ENCODE peak calls at places on chromosomes 13 and 19, in seven cellular contexts. One of them, this sample, is unnamed.

GRCh38 chr19:16207063-16207462 is 9.4 kb downstream of the AP1M1 start:
- DNase-seq in EL: no peak
- DNase-seq in T-helper 17 cell: no peak
- DNase-seq in epithelial cell of esophagus: no peak
- DNase-seq in naive thymus-derived CD8-positive, alpha-beta T cell: no peak
- DNase-seq in ovary: no peak
- DNase-seq in hepatic stellate cell: no peak
- DNase-seq in this sample: no peak

GRCh38 chr13:108435393-108436149 is 166.1 kb downstream of the TNFSF13B start:
- DNase-seq in EL: no peak
- DNase-seq in T-helper 17 cell: no peak
- DNase-seq in epithelial cell of esophagus: no peak
- DNase-seq in naive thymus-derived CD8-positive, alpha-beta T cell: no peak
- DNase-seq in ovary: no peak
- DNase-seq in hepatic stellate cell: no peak
- DNase-seq in this sample: no peak

GRCh38 chr13:21389124-21389523 is 70.0 kb downstream of the ZDHHC20 start:
- DNase-seq in EL: no peak
- DNase-seq in T-helper 17 cell: no peak
- DNase-seq in epithelial cell of esophagus: no peak
- DNase-seq in naive thymus-derived CD8-positive, alpha-beta T cell: no peak
- DNase-seq in ovary: no peak
- DNase-seq in hepatic stellate cell: no peak
- DNase-seq in this sample: no peak

GRCh38 chr13:20776751-20777150 is 3.0 kb upstream of the EEF1AKMT1 start:
- DNase-seq in EL: no peak
- DNase-seq in T-helper 17 cell: no peak
- DNase-seq in epithelial cell of esophagus: no peak
- DNase-seq in naive thymus-derived CD8-positive, alpha-beta T cell: no peak
- DNase-seq in ovary: no peak
- DNase-seq in hepatic stellate cell: no peak
- DNase-seq in this sample: no peak

GRCh38 chr19:15702590-15702930 is 25.3 kb upstream of the OR10H2 start:
- DNase-seq in EL: peak
- DNase-seq in T-helper 17 cell: no peak
- DNase-seq in epithelial cell of esophagus: peak
- DNase-seq in naive thymus-derived CD8-positive, alpha-beta T cell: no peak
- DNase-seq in ovary: peak
- DNase-seq in hepatic stellate cell: no peak
- DNase-seq in this sample: no peak

GRCh38 chr19:3041302-3041701 is 12.2 kb upstream of the TLE2 start:
- DNase-seq in EL: no peak
- DNase-seq in T-helper 17 cell: no peak
- DNase-seq in epithelial cell of esophagus: no peak
- DNase-seq in naive thymus-derived CD8-positive, alpha-beta T cell: no peak
- DNase-seq in ovary: no peak
- DNase-seq in hepatic stellate cell: no peak
- DNase-seq in this sample: no peak

GRCh38 chr13:112132619-112133018 is 65.7 kb downstream of the SOX1 start:
- DNase-seq in EL: no peak
- DNase-seq in T-helper 17 cell: no peak
- DNase-seq in epithelial cell of esophagus: no peak
- DNase-seq in naive thymus-derived CD8-positive, alpha-beta T cell: no peak
- DNase-seq in ovary: no peak
- DNase-seq in hepatic stellate cell: no peak
- DNase-seq in this sample: no peak

GRCh38 chr19:55647732-55648656 is at the start of gene CCDC106:
- DNase-seq in EL: peak
- DNase-seq in T-helper 17 cell: no peak
- DNase-seq in epithelial cell of esophagus: peak
- DNase-seq in naive thymus-derived CD8-positive, alpha-beta T cell: peak
- DNase-seq in ovary: peak
- DNase-seq in hepatic stellate cell: peak
- DNase-seq in this sample: no peak

GRCh38 chr13:24215732-24216131 is 55.2 kb downstream of the SPATA13 start:
- DNase-seq in EL: peak
- DNase-seq in T-helper 17 cell: no peak
- DNase-seq in epithelial cell of esophagus: peak
- DNase-seq in naive thymus-derived CD8-positive, alpha-beta T cell: no peak
- DNase-seq in ovary: peak
- DNase-seq in hepatic stellate cell: no peak
- DNase-seq in this sample: no peak

GRCh38 chr19:20247016-20247683 is 80.1 kb downstream of the ZNF486 start:
- DNase-seq in EL: peak
- DNase-seq in T-helper 17 cell: no peak
- DNase-seq in epithelial cell of esophagus: peak
- DNase-seq in naive thymus-derived CD8-positive, alpha-beta T cell: no peak
- DNase-seq in ovary: peak
- DNase-seq in hepatic stellate cell: peak
- DNase-seq in this sample: peak

GRCh38 chr19:13476071-13476470 is 30.2 kb downstream of the CACNA1A start:
- DNase-seq in EL: no peak
- DNase-seq in T-helper 17 cell: no peak
- DNase-seq in epithelial cell of esophagus: no peak
- DNase-seq in naive thymus-derived CD8-positive, alpha-beta T cell: no peak
- DNase-seq in ovary: no peak
- DNase-seq in hepatic stellate cell: no peak
- DNase-seq in this sample: no peak

GRCh38 chr13:61146158-61146557 is 269.5 kb downstream of the PCDH20 start:
- DNase-seq in EL: no peak
- DNase-seq in T-helper 17 cell: no peak
- DNase-seq in epithelial cell of esophagus: no peak
- DNase-seq in naive thymus-derived CD8-positive, alpha-beta T cell: no peak
- DNase-seq in ovary: no peak
- DNase-seq in hepatic stellate cell: no peak
- DNase-seq in this sample: no peak

GRCh38 chr13:21825186-21825585 is 154.3 kb downstream of the FGF9 start:
- DNase-seq in EL: no peak
- DNase-seq in T-helper 17 cell: no peak
- DNase-seq in epithelial cell of esophagus: no peak
- DNase-seq in naive thymus-derived CD8-positive, alpha-beta T cell: no peak
- DNase-seq in ovary: no peak
- DNase-seq in hepatic stellate cell: no peak
- DNase-seq in this sample: no peak

GRCh38 chr13:22758245-22758644 is 422.5 kb upstream of the SGCG start:
- DNase-seq in EL: no peak
- DNase-seq in T-helper 17 cell: no peak
- DNase-seq in epithelial cell of esophagus: no peak
- DNase-seq in naive thymus-derived CD8-positive, alpha-beta T cell: no peak
- DNase-seq in ovary: no peak
- DNase-seq in hepatic stellate cell: no peak
- DNase-seq in this sample: no peak

GRCh38 chr19:54469496-54469934 is 3.6 kb downstream of the CDC42EP5 start:
- DNase-seq in EL: no peak
- DNase-seq in T-helper 17 cell: no peak
- DNase-seq in epithelial cell of esophagus: peak
- DNase-seq in naive thymus-derived CD8-positive, alpha-beta T cell: no peak
- DNase-seq in ovary: peak
- DNase-seq in hepatic stellate cell: no peak
- DNase-seq in this sample: no peak

GRCh38 chr19:14107581-14108461 is 9.7 kb downstream of the PRKACA start:
- DNase-seq in EL: no peak
- DNase-seq in T-helper 17 cell: no peak
- DNase-seq in epithelial cell of esophagus: no peak
- DNase-seq in naive thymus-derived CD8-positive, alpha-beta T cell: no peak
- DNase-seq in ovary: peak
- DNase-seq in hepatic stellate cell: peak
- DNase-seq in this sample: no peak

GRCh38 chr13:106306748-106307277 is 228.6 kb downstream of the EFNB2 start:
- DNase-seq in EL: no peak
- DNase-seq in T-helper 17 cell: no peak
- DNase-seq in epithelial cell of esophagus: no peak
- DNase-seq in naive thymus-derived CD8-positive, alpha-beta T cell: no peak
- DNase-seq in ovary: no peak
- DNase-seq in hepatic stellate cell: no peak
- DNase-seq in this sample: no peak

GRCh38 chr19:34490141-34490766 is 8.7 kb downstream of the WTIP start:
- DNase-seq in EL: no peak
- DNase-seq in T-helper 17 cell: no peak
- DNase-seq in epithelial cell of esophagus: no peak
- DNase-seq in naive thymus-derived CD8-positive, alpha-beta T cell: no peak
- DNase-seq in ovary: no peak
- DNase-seq in hepatic stellate cell: no peak
- DNase-seq in this sample: no peak

GRCh38 chr13:95902736-95903135 is 150.5 kb downstream of the UGGT2 start:
- DNase-seq in EL: no peak
- DNase-seq in T-helper 17 cell: no peak
- DNase-seq in epithelial cell of esophagus: no peak
- DNase-seq in naive thymus-derived CD8-positive, alpha-beta T cell: no peak
- DNase-seq in ovary: no peak
- DNase-seq in hepatic stellate cell: no peak
- DNase-seq in this sample: no peak

GRCh38 chr13:113073942-113074341 is 31.6 kb upstream of the F7 start:
- DNase-seq in EL: no peak
- DNase-seq in T-helper 17 cell: no peak
- DNase-seq in epithelial cell of esophagus: no peak
- DNase-seq in naive thymus-derived CD8-positive, alpha-beta T cell: no peak
- DNase-seq in ovary: no peak
- DNase-seq in hepatic stellate cell: no peak
- DNase-seq in this sample: no peak

GRCh38 chr13:110630566-110631119 is 15.3 kb downstream of the NAXD start:
- DNase-seq in EL: no peak
- DNase-seq in T-helper 17 cell: no peak
- DNase-seq in epithelial cell of esophagus: no peak
- DNase-seq in naive thymus-derived CD8-positive, alpha-beta T cell: no peak
- DNase-seq in ovary: no peak
- DNase-seq in hepatic stellate cell: no peak
- DNase-seq in this sample: no peak

GRCh38 chr13:30113983-30114491 is 193.3 kb downstream of the KATNAL1 start:
- DNase-seq in EL: no peak
- DNase-seq in T-helper 17 cell: no peak
- DNase-seq in epithelial cell of esophagus: no peak
- DNase-seq in naive thymus-derived CD8-positive, alpha-beta T cell: no peak
- DNase-seq in ovary: no peak
- DNase-seq in hepatic stellate cell: no peak
- DNase-seq in this sample: no peak

GRCh38 chr19:32166238-32166637 is 179.2 kb upstream of the ZNF507 start:
- DNase-seq in EL: no peak
- DNase-seq in T-helper 17 cell: no peak
- DNase-seq in epithelial cell of esophagus: no peak
- DNase-seq in naive thymus-derived CD8-positive, alpha-beta T cell: no peak
- DNase-seq in ovary: no peak
- DNase-seq in hepatic stellate cell: no peak
- DNase-seq in this sample: no peak

GRCh38 chr13:19604306-19604705 is 29.2 kb upstream of the MPHOSPH8 start:
- DNase-seq in EL: no peak
- DNase-seq in T-helper 17 cell: no peak
- DNase-seq in epithelial cell of esophagus: no peak
- DNase-seq in naive thymus-derived CD8-positive, alpha-beta T cell: no peak
- DNase-seq in ovary: no peak
- DNase-seq in hepatic stellate cell: no peak
- DNase-seq in this sample: no peak

GRCh38 chr19:7122701-7123100 is 53.2 kb downstream of the ZNF557 start:
- DNase-seq in EL: no peak
- DNase-seq in T-helper 17 cell: no peak
- DNase-seq in epithelial cell of esophagus: no peak
- DNase-seq in naive thymus-derived CD8-positive, alpha-beta T cell: no peak
- DNase-seq in ovary: no peak
- DNase-seq in hepatic stellate cell: no peak
- DNase-seq in this sample: no peak

GRCh38 chr13:46605089-46605488 is 52.1 kb downstream of the LRCH1 start:
- DNase-seq in EL: no peak
- DNase-seq in T-helper 17 cell: no peak
- DNase-seq in epithelial cell of esophagus: no peak
- DNase-seq in naive thymus-derived CD8-positive, alpha-beta T cell: no peak
- DNase-seq in ovary: no peak
- DNase-seq in hepatic stellate cell: no peak
- DNase-seq in this sample: no peak

GRCh38 chr13:105603283-105603682 is 932.2 kb downstream of the EFNB2 start:
- DNase-seq in EL: no peak
- DNase-seq in T-helper 17 cell: no peak
- DNase-seq in epithelial cell of esophagus: no peak
- DNase-seq in naive thymus-derived CD8-positive, alpha-beta T cell: no peak
- DNase-seq in ovary: no peak
- DNase-seq in hepatic stellate cell: no peak
- DNase-seq in this sample: no peak